ENCODE peak calls at places on chromosomes 3 and 15, in six cellular contexts. D is posterior cingulate gyrus, E is neural crest cell, G is activated gamma-delta T cell treated with Interleukin-2 at 50 U/mL for 16 hours, Z is skeletal muscle cell, M is GM04504. C is an unnamed sample.

GRCh38 chr3:41419809-41420208 is 220.5 kb downstream of the CTNNB1 start:
- DNase-seq in D (no peak), E (no peak), G (no peak), Z (no peak), M (no peak), C (no peak)

GRCh38 chr3:127351350-127351749 is 63.5 kb upstream of the PRR20G start:
- DNase-seq in D (peak), E (no peak), G (no peak), Z (no peak), M (no peak), C (no peak)

GRCh38 chr15:94230436-94230885 is 900 bp upstream of the MCTP2 start:
- DNase-seq in D (no peak), E (no peak), G (no peak), Z (no peak), M (no peak), C (no peak)

GRCh38 chr3:18008706-18009363 is 266.4 kb upstream of the TBC1D5 start:
- DNase-seq in D (no peak), E (no peak), G (no peak), Z (peak), M (no peak), C (no peak)

GRCh38 chr3:155805204-155805801 is 775 bp downstream of the C3orf33 start:
- DNase-seq in D (no peak), E (peak), G (no peak), Z (no peak), M (no peak), C (no peak)

GRCh38 chr3:10601131-10601856 is 95.9 kb upstream of the ATP2B2 start:
- DNase-seq in D (no peak), E (no peak), G (no peak), Z (no peak), M (no peak), C (no peak)

GRCh38 chr3:8712045-8712870 is 21.3 kb upstream of the CAV3 start:
- DNase-seq in D (no peak), E (no peak), G (no peak), Z (peak), M (peak), C (no peak)

GRCh38 chr15:57866149-57866736 is 159.7 kb downstream of the POLR2M start:
- DNase-seq in D (no peak), E (peak), G (peak), Z (no peak), M (no peak), C (no peak)

GRCh38 chr3:25071846-25072245 is 356.2 kb upstream of the RARB start:
- DNase-seq in D (no peak), E (no peak), G (no peak), Z (no peak), M (no peak), C (no peak)

GRCh38 chr15:96421211-96421610 is 90.7 kb downstream of the NR2F2 start:
- DNase-seq in D (no peak), E (no peak), G (no peak), Z (no peak), M (peak), C (peak)

GRCh38 chr15:38192496-38192895 is 60.1 kb upstream of the SPRED1 start:
- DNase-seq in D (no peak), E (no peak), G (no peak), Z (no peak), M (no peak), C (no peak)

GRCh38 chr15:32705450-32705849 is 12.4 kb upstream of the GREM1 start:
- DNase-seq in D (no peak), E (no peak), G (no peak), Z (no peak), M (no peak), C (no peak)

GRCh38 chr15:31344824-31345605 is 18.4 kb downstream of the KLF13 start:
- DNase-seq in D (peak), E (no peak), G (no peak), Z (no peak), M (no peak), C (no peak)

GRCh38 chr15:75637245-75638009 is 2.6 kb downstream of the IMP3 start:
- DNase-seq in D (peak), E (no peak), G (no peak), Z (no peak), M (no peak), C (no peak)

GRCh38 chr15:31255176-31255510 is 71.5 kb upstream of the KLF13 start:
- DNase-seq in D (no peak), E (no peak), G (no peak), Z (no peak), M (no peak), C (no peak)

GRCh38 chr3:190519886-190520285 is 6.0 kb downstream of the IL1RAP start:
- DNase-seq in D (no peak), E (no peak), G (no peak), Z (no peak), M (no peak), C (no peak)

GRCh38 chr15:41940441-41940857 is 31.9 kb downstream of the EHD4 start:
- DNase-seq in D (no peak), E (no peak), G (peak), Z (peak), M (peak), C (no peak)

GRCh38 chr15:79418693-79419279 is 13.3 kb upstream of the MINAR1 start:
- DNase-seq in D (peak), E (no peak), G (no peak), Z (no peak), M (no peak), C (no peak)

GRCh38 chr3:35721628-35722027 is 82.3 kb downstream of the ARPP21 start:
- DNase-seq in D (no peak), E (no peak), G (no peak), Z (no peak), M (no peak), C (no peak)

GRCh38 chr3:184663756-184664155 is 48.1 kb downstream of the MAGEF1 start:
- DNase-seq in D (peak), E (no peak), G (no peak), Z (no peak), M (peak), C (no peak)

GRCh38 chr3:76552653-76553052 is 487.2 kb upstream of the ROBO2 start:
- DNase-seq in D (no peak), E (no peak), G (no peak), Z (no peak), M (no peak), C (no peak)

GRCh38 chr15:90020041-90020735 is 19.1 kb downstream of the ZNF710 start:
- DNase-seq in D (no peak), E (no peak), G (no peak), Z (no peak), M (no peak), C (no peak)

GRCh38 chr3:58924581-58924980 is 125.2 kb downstream of the CFAP20DC start:
- DNase-seq in D (no peak), E (no peak), G (no peak), Z (peak), M (peak), C (peak)

GRCh38 chr15:99230867-99231266 is 18.5 kb downstream of the TTC23 start:
- DNase-seq in D (no peak), E (no peak), G (no peak), Z (no peak), M (no peak), C (no peak)

GRCh38 chr3:194245474-194245873 is 105.7 kb downstream of the CPN2 start:
- DNase-seq in D (no peak), E (no peak), G (no peak), Z (no peak), M (no peak), C (no peak)

GRCh38 chr3:149628957-149629670 is 28.7 kb downstream of the WWTR1 start:
- DNase-seq in D (no peak), E (no peak), G (no peak), Z (peak), M (no peak), C (no peak)

GRCh38 chr15:38610748-38611147 is 46.1 kb upstream of the RASGRP1 start:
- DNase-seq in D (no peak), E (no peak), G (no peak), Z (no peak), M (no peak), C (no peak)

C was measured in non-pigmented ciliary epithelial cell.